ENCODE peak calls at places on chromosomes 1 and 21, in seven cellular contexts. R is activated T-helper 2 cell treated with anti-CD3 and anti-CD28 coated beads, Interferon-gamma antibody, Interleukin-2, Interleukin-4, amounts not matched to agents 10 μg/mL and 5 μg/mL and 100 μg/mL, durations not matched to agents 14 hours and 24 hours and 36 hours; Y is cardiac fibroblast; K is OCI-LY7; L is left cardiac atrium; Q is NCI-H460; T is amniotic epithelial cell. G is an unnamed sample.

GRCh38 chr1:27402349-27402754 is 9.9 kb downstream of the GPR3 start:
- DNase-seq in R (no peak), Y (peak), T (peak), L (peak), Q (no peak), K (no peak), G (peak)

GRCh38 chr21:41715649-41716321 is 51.1 kb downstream of the RIPK4 start:
- DNase-seq in Y (no peak), R (no peak), L (no peak), T (peak), Q (peak), K (no peak), G (peak)

GRCh38 chr1:204705888-204706837 is 20.6 kb upstream of the LRRN2 start:
- DNase-seq in Y (no peak), R (no peak), Q (no peak), T (no peak), L (no peak), K (no peak), G (no peak)

GRCh38 chr21:31566611-31567010 is 92.9 kb upstream of the SOD1 start:
- DNase-seq in Y (no peak), T (no peak), R (no peak), K (no peak), Q (no peak), L (no peak), G (no peak)

GRCh38 chr1:61626820-61627219 is 98.1 kb downstream of the TM2D1 start:
- DNase-seq in L (peak), K (no peak), R (no peak), T (no peak), Y (peak), Q (no peak), G (no peak)

GRCh38 chr1:232722626-232723025 is 82.6 kb upstream of the MAP10 start:
- DNase-seq in T (no peak), Q (no peak), R (no peak), K (no peak), L (no peak), Y (no peak), G (no peak)

GRCh38 chr1:93576346-93576745 is 105.3 kb downstream of the BCAR3 start:
- DNase-seq in Q (no peak), T (no peak), R (no peak), Y (no peak), K (no peak), L (no peak), G (peak)

GRCh38 chr1:201426395-201427310 is 5.1 kb upstream of the TNNI1 start:
- DNase-seq in L (peak), T (no peak), R (no peak), K (no peak), Y (no peak), Q (no peak), G (no peak)

GRCh38 chr21:16891821-16892220 is 621.0 kb upstream of the CXADR start:
- DNase-seq in K (no peak), L (no peak), R (no peak), T (peak), Y (peak), Q (peak), G (no peak)

GRCh38 chr21:41985662-41986416 is 24.3 kb downstream of the ZBTB21 start:
- DNase-seq in Q (no peak), Y (no peak), K (no peak), R (no peak), T (no peak), L (no peak), G (no peak)

GRCh38 chr1:25971044-25971881 is 26.6 kb downstream of the PAFAH2 start:
- DNase-seq in T (peak), R (peak), Q (no peak), K (peak), Y (no peak), L (no peak), G (no peak)

GRCh38 chr1:60802884-60803283 is 279.5 kb upstream of the NFIA start:
- DNase-seq in R (no peak), L (no peak), Y (no peak), Q (no peak), T (no peak), K (no peak), G (no peak)

GRCh38 chr1:221871056-221871455 is 129.2 kb upstream of the DUSP10 start:
- DNase-seq in R (no peak), Q (no peak), Y (no peak), L (no peak), T (no peak), K (no peak), G (no peak)

GRCh38 chr1:43329995-43330751 is 7.4 kb upstream of the MPL start:
- DNase-seq in L (peak), Q (no peak), T (peak), R (no peak), Y (peak), K (no peak), G (peak)

GRCh38 chr1:53807916-53808315 is 30.2 kb downstream of the NDC1 start:
- DNase-seq in T (peak), Q (no peak), K (no peak), Y (no peak), R (no peak), L (no peak), G (no peak)

GRCh38 chr1:231750818-231751623 is 124.4 kb downstream of the DISC1 start:
- DNase-seq in R (no peak), Q (no peak), K (no peak), T (peak), L (no peak), Y (no peak), G (no peak)

GRCh38 chr1:67921725-67922489 is 88.6 kb upstream of the GNG12 start:
- DNase-seq in T (peak), R (no peak), Q (no peak), Y (peak), L (no peak), K (no peak), G (no peak)

GRCh38 chr1:116769561-116769977 is 15.3 kb downstream of the CD2 start:
- DNase-seq in Y (peak), Q (no peak), K (peak), T (no peak), L (no peak), R (peak), G (no peak)

GRCh38 chr21:44571844-44572782 is 1.4 kb upstream of the KRTAP10-4 start:
- DNase-seq in L (no peak), Q (no peak), T (no peak), Y (no peak), R (no peak), K (no peak), G (no peak)

GRCh38 chr1:243438815-243439214 is 183.0 kb downstream of the SDCCAG8 start:
- DNase-seq in K (no peak), Q (no peak), T (peak), Y (no peak), L (no peak), R (no peak), G (no peak)

GRCh38 chr1:211973541-211973940 is 61.8 kb downstream of the INTS7 start:
- DNase-seq in K (no peak), T (no peak), Q (no peak), R (no peak), L (no peak), Y (no peak), G (no peak)

GRCh38 chr1:236509647-236510401 is 14.0 kb upstream of the LGALS8 start:
- DNase-seq in Q (no peak), Y (no peak), T (no peak), R (no peak), K (no peak), L (no peak), G (no peak)

GRCh38 chr1:194117582-194117981 is 931.2 kb upstream of the B3GALT2 start:
- DNase-seq in L (no peak), K (peak), Q (no peak), Y (no peak), R (no peak), T (no peak), G (no peak)

GRCh38 chr1:21864730-21865129 is 52.7 kb downstream of the LDLRAD2 start:
- DNase-seq in T (no peak), Y (no peak), L (no peak), K (no peak), Q (no peak), R (no peak), G (no peak)

GRCh38 chr1:28466226-28466778 is 39.5 kb upstream of the RCC1 start:
- DNase-seq in Y (no peak), L (no peak), R (no peak), Q (no peak), T (no peak), K (no peak), G (no peak)

G was measured in left kidney.